ENCODE peak calls at places on chromosomes 7 and 10, in eight cellular contexts. U, A, P, D, V, E, Z and G are unnamed samples.

GRCh38 chr7:7707756-7708310 is 10.6 kb downstream of the RPA3 start:
- DNase-seq in U (no peak), A (peak), P (peak), D (no peak), V (no peak), E (no peak), Z (no peak), G (no peak)

GRCh38 chr7:86999737-87000136 is 59.7 kb downstream of the ELAPOR2 start:
- DNase-seq in U (no peak), A (no peak), P (no peak), D (no peak), V (no peak), E (no peak), Z (no peak), G (no peak)

GRCh38 chr7:41579961-41580935 is 122.6 kb downstream of the INHBA start:
- DNase-seq in U (no peak), A (peak), P (peak), D (no peak), V (no peak), E (no peak), Z (no peak), G (no peak)

GRCh38 chr7:129089521-129090212 is 34.8 kb upstream of the TNPO3 start:
- DNase-seq in U (no peak), A (peak), P (no peak), D (no peak), V (no peak), E (no peak), Z (no peak), G (peak)

GRCh38 chr7:75559355-75559986 is 67.4 kb downstream of the SPDYE5 start:
- DNase-seq in U (no peak), A (peak), P (no peak), D (no peak), V (no peak), E (no peak), Z (peak), G (no peak)

GRCh38 chr10:58645762-58646161 is 133.1 kb downstream of the BICC1 start:
- DNase-seq in U (no peak), A (peak), P (no peak), D (no peak), V (no peak), E (no peak), Z (no peak), G (no peak)

GRCh38 chr7:90626011-90626410 is 29.9 kb downstream of the CDK14 start:
- DNase-seq in U (no peak), A (peak), P (peak), D (no peak), V (no peak), E (no peak), Z (no peak), G (no peak)

GRCh38 chr10:122421054-122421625 is 33.3 kb upstream of the ARMS2 start:
- DNase-seq in U (no peak), A (no peak), P (no peak), D (no peak), V (no peak), E (no peak), Z (no peak), G (no peak)

GRCh38 chr10:124004372-124004928 is 88.9 kb downstream of the CHST15 start:
- DNase-seq in U (no peak), A (no peak), P (no peak), D (peak), V (peak), E (no peak), Z (peak), G (peak)

GRCh38 chr7:133771778-133772421 is 355.2 kb upstream of the LRGUK start:
- DNase-seq in U (no peak), A (no peak), P (no peak), D (no peak), V (no peak), E (no peak), Z (no peak), G (no peak)

GRCh38 chr10:71075759-71076472 is 136.5 kb upstream of the UNC5B start:
- DNase-seq in U (no peak), A (no peak), P (no peak), D (no peak), V (no peak), E (peak), Z (peak), G (no peak)

GRCh38 chr7:71408276-71408675 is 276.3 kb downstream of the GALNT17 start:
- DNase-seq in U (no peak), A (no peak), P (no peak), D (no peak), V (no peak), E (no peak), Z (peak), G (no peak)

GRCh38 chr10:103598654-103599115 is 105.2 kb downstream of the NEURL1 start:
- DNase-seq in U (peak), A (peak), P (peak), D (no peak), V (no peak), E (no peak), Z (peak), G (peak)

GRCh38 chr10:492896-493295 is 196.6 kb downstream of the DIP2C start:
- DNase-seq in U (no peak), A (no peak), P (no peak), D (no peak), V (no peak), E (no peak), Z (no peak), G (no peak)

GRCh38 chr7:140062118-140062527 is 628 bp downstream of the PARP12 start:
- DNase-seq in U (peak), A (peak), P (no peak), D (peak), V (no peak), E (no peak), Z (no peak), G (peak)

GRCh38 chr7:155796381-155797261 is 15.6 kb downstream of the SHH start:
- DNase-seq in U (peak), A (no peak), P (no peak), D (peak), V (no peak), E (no peak), Z (peak), G (peak)

GRCh38 chr7:128794020-128794419 is 2.3 kb downstream of the CCDC136 start:
- DNase-seq in U (no peak), A (no peak), P (no peak), D (no peak), V (no peak), E (no peak), Z (no peak), G (peak)

GRCh38 chr7:26191233-26191973 is 9.1 kb downstream of the HNRNPA2B1 start:
- DNase-seq in U (no peak), A (no peak), P (no peak), D (no peak), V (no peak), E (no peak), Z (no peak), G (no peak)

GRCh38 chr7:66921918-66922486 is 977 bp downstream of the TMEM248 start:
- DNase-seq in U (peak), A (peak), P (no peak), D (no peak), V (no peak), E (no peak), Z (no peak), G (peak)

GRCh38 chr10:117320050-117320665 is 55.1 kb downstream of the PDZD8 start:
- DNase-seq in U (no peak), A (no peak), P (peak), D (no peak), V (no peak), E (no peak), Z (no peak), G (peak)

GRCh38 chr10:117926491-117926890 is 120.2 kb downstream of the RAB11FIP2 start:
- DNase-seq in U (no peak), A (no peak), P (peak), D (no peak), V (no peak), E (no peak), Z (no peak), G (no peak)

GRCh38 chr7:5693529-5693928 is 87.9 kb downstream of the RNF216 start:
- DNase-seq in U (no peak), A (peak), P (peak), D (no peak), V (peak), E (no peak), Z (no peak), G (peak)

GRCh38 chr10:118564652-118565051 is 30.8 kb downstream of the PRLHR start:
- DNase-seq in U (no peak), A (peak), P (no peak), D (no peak), V (no peak), E (peak), Z (peak), G (no peak)

GRCh38 chr7:154304740-154305679 is 252.8 kb downstream of the DPP6 start:
- DNase-seq in U (no peak), A (no peak), P (no peak), D (no peak), V (no peak), E (no peak), Z (no peak), G (no peak)

GRCh38 chr7:105198223-105198622 is 184.2 kb downstream of the KMT2E start:
- DNase-seq in U (no peak), A (peak), P (peak), D (no peak), V (no peak), E (no peak), Z (no peak), G (no peak)

GRCh38 chr10:119542990-119543813 is 683 bp upstream of the RGS10 start:
- DNase-seq in U (peak), A (peak), P (peak), D (peak), V (no peak), E (no peak), Z (peak), G (peak)

GRCh38 chr7:67618569-67619543 is 622.2 kb downstream of the TYW1 start:
- DNase-seq in U (no peak), A (peak), P (no peak), D (no peak), V (no peak), E (no peak), Z (peak), G (no peak)

GRCh38 chr7:110568932-110569331 is 522.0 kb upstream of the LRRN3 start:
- DNase-seq in U (no peak), A (no peak), P (peak), D (no peak), V (no peak), E (no peak), Z (no peak), G (no peak)

GRCh38 chr10:63083904-63084689 is 49.0 kb upstream of the NRBF2 start:
- DNase-seq in U (peak), A (peak), P (peak), D (no peak), V (no peak), E (peak), Z (peak), G (peak)

GRCh38 chr10:43212043-43212721 is 54.7 kb downstream of the RASGEF1A start:
- DNase-seq in U (no peak), A (no peak), P (no peak), D (peak), V (peak), E (no peak), Z (peak), G (no peak)

GRCh38 chr7:48052748-48053147 is 17.4 kb downstream of the C7orf57 start:
- DNase-seq in U (no peak), A (peak), P (peak), D (no peak), V (no peak), E (no peak), Z (no peak), G (no peak)

GRCh38 chr7:95687759-95688343 is 84.5 kb upstream of the DYNC1I1 start:
- DNase-seq in U (no peak), A (peak), P (peak), D (no peak), V (no peak), E (no peak), Z (no peak), G (no peak)

GRCh38 chr7:85176197-85176596 is 10.7 kb downstream of the SEMA3D start:
- DNase-seq in U (no peak), A (peak), P (peak), D (no peak), V (no peak), E (no peak), Z (no peak), G (no peak)

GRCh38 chr10:104146871-104147270 is 24.9 kb downstream of the SFR1 start:
- DNase-seq in U (no peak), A (no peak), P (no peak), D (no peak), V (no peak), E (no peak), Z (no peak), G (no peak)

GRCh38 chr10:49272251-49273081 is 26.5 kb upstream of the C10orf71 start:
- DNase-seq in U (no peak), A (no peak), P (peak), D (no peak), V (peak), E (peak), Z (no peak), G (no peak)

GRCh38 chr7:151091431-151091830 is 5.2 kb downstream of the AGAP3 start:
- DNase-seq in U (peak), A (no peak), P (no peak), D (peak), V (peak), E (no peak), Z (peak), G (no peak)
- TF ChIP-seq CTCF in U (peak), A (peak), P (peak), D (peak), V (peak), E (no peak), Z (peak), G (peak)

DNA sequence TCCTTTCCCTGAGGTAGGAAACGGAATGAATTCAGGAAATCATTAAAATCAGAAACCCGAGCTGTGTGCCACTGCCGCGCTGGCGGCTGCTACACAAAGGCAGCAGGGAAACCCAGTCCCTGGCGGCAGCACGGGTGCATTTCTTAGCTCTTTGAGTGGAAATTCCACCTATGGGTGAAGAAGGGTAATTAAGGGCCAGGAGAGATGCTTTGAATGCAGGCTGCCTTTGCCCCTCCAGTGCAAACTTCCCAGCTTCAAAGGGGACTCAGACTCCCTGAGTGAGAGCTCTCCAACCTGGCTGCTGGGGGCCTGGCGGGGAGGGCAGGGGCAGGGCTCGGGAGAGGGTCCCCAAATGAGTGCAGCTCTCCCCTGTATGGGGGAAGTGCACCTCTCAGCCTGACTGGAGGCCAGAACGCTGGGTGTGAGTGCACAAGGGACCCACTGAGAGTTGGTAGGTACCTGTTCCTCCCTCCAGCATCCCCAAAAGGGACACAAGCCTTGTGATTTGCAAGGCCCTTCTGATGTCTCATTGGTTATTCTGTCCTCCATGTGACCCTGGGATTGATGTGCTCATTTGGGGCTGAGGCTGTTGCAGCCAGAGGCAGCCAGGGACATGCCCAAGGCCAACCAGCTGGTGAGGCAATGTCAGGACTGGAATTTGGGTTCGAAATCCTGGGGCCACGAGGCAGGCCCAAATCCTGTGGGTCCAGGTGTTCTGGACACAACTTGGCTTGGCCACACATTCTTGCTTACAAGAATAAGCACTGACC is 16.3 kb upstream of the ZMIZ1 start:
- DNase-seq in U (peak), A (peak), P (no peak), D (peak), V (no peak), E (no peak), Z (peak), G (no peak)
- TF ChIP-seq CTCF in U (no peak), A (no peak), P (peak), D (no peak), V (peak), E (no peak), Z (peak), G (no peak)

DNA sequence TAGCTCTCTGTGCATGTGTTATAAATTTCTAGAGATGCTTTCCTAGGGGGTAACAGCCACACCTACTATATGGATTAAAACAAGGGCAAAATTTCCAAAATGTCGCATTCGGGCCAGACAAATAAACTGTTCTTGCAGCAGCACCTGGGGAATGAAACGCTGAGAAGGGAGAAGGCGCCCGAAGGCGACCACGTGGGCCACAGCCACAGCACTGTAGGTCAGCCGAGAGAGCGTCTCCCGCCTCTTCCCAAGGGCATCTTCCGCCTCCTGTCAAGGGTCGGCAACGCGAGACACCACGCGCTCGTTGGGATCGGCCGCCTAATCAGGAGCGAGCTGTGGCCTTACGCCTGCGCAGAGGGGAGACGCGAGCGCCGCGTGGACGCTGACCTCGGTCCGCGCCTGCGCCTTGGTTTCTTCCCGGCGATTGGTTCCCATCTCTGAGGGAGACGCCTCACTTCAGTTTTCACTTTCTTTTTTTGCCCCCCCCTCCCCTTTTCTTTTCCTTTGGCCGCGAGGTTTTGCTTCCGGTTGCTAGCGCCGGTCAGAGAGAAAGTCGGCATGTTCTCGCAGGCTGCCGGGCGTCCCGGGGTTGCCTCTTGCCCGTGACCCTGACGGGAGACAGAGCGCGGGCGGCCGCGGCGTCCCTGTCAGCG is at the start of gene TASOR2:
- DNase-seq in U (peak), A (peak), P (peak), D (peak), V (peak), E (peak), Z (peak), G (peak)
- TF ChIP-seq CTCF in U (no peak), A (no peak), P (no peak), D (peak), V (no peak), E (no peak), Z (no peak), G (no peak)

DNA sequence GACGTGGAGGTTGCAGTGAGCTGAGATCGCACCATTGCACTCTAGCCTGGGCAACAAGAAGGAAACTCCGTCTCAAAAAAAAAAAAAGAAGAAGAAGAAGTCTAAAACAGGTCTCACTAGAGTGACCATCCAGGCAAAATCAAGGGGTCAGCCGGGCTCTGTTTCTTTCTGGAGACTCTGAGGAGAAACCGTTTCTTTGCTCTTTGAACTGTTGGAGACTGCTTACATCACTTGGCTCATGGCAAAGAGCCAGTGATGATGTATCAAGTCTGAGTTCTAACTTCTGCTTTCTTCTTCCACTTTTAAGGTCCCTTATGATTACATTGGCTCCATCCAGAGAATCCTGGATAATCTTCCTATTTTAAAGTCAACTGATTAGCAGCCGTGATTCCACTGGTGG is 306.8 kb downstream of the WDR11 start:
- DNase-seq in U (peak), A (peak), P (no peak), D (no peak), V (peak), E (no peak), Z (no peak), G (no peak)
- TF ChIP-seq CTCF in U (no peak), A (no peak), P (no peak), D (no peak), V (no peak), E (no peak), Z (no peak), G (no peak)